ENCODE peak calls at places on chromosomes 5 and 9, in seven cellular contexts. V, C, F, T, E, O and L are unnamed samples.
A peak's percentile ranks its signal among the peaks of the same experiment; 100 is the strongest.

GRCh38 chr9:116178481-116179211 is 25.1 kb downstream of the PAPPA start:
- DNase-seq in O (no peak), V (no peak), C (no peak), T (no peak), E (no peak), F (no peak), L (no peak)

GRCh38 chr9:130956636-130957450 is 17.8 kb upstream of the FIBCD1 start:
- DNase-seq in V (no peak), E (no peak), C (no peak), T (no peak), O (no peak), F (no peak), L (no peak)

GRCh38 chr5:102778478-102778877 is 23.4 kb downstream of the PAM start:
- DNase-seq in V (peak; percentile 74), T (no peak), C (no peak), O (no peak), E (no peak), F (no peak), L (no peak)

GRCh38 chr9:72721086-72721485 is 199.7 kb downstream of the TMC1 start:
- DNase-seq in O (no peak), T (no peak), F (peak; percentile 10), V (no peak), C (no peak), E (peak; percentile 12), L (no peak)

GRCh38 chr5:128036961-128037360 is 46.6 kb upstream of the SLC12A2 start:
- DNase-seq in T (no peak), C (no peak), O (peak; percentile 97), E (no peak), V (peak; percentile 11), F (peak; percentile 34), L (no peak)

GRCh38 chr9:133616643-133617405 is 7.6 kb upstream of the FAM163B start:
- DNase-seq in V (no peak), E (no peak), T (no peak), O (no peak), C (no peak), F (no peak), L (no peak)

GRCh38 chr5:76524872-76525271 is 98.3 kb downstream of the F2RL2 start:
- DNase-seq in F (no peak), C (no peak), T (no peak), E (no peak), O (no peak), V (no peak), L (no peak)

GRCh38 chr9:133099726-133100517 is 21.1 kb downstream of the RALGDS start:
- DNase-seq in C (no peak), E (no peak), V (no peak), T (no peak), F (no peak), O (no peak), L (no peak)

GRCh38 chr5:661891-662750 is 31.0 kb downstream of the TPPP start:
- DNase-seq in T (no peak), V (no peak), F (no peak), E (no peak), C (no peak), O (no peak), L (no peak)

GRCh38 chr5:8700222-8700621 is 831.3 kb downstream of the MTRR start:
- DNase-seq in V (peak; percentile 61), O (no peak), E (no peak), F (no peak), T (no peak), C (peak; percentile 87), L (no peak)

GRCh38 chr9:98854206-98854756 is 46.8 kb downstream of the GALNT12 start:
- DNase-seq in F (no peak), V (peak; percentile 75), E (no peak), O (no peak), C (no peak), T (no peak), L (no peak)

GRCh38 chr9:124016152-124017063 is 4.8 kb downstream of the LHX2 start:
- DNase-seq in E (no peak), T (peak; percentile 53), C (no peak), O (no peak), V (no peak), F (no peak), L (peak; percentile 42)

GRCh38 chr9:116342071-116342470 is 188.5 kb downstream of the PAPPA start:
- DNase-seq in E (no peak), C (no peak), F (no peak), V (no peak), T (no peak), O (no peak), L (no peak)

GRCh38 chr5:150181766-150182545 is 7.9 kb upstream of the SLC6A7 start:
- DNase-seq in F (no peak), C (no peak), T (no peak), V (peak; percentile 33), E (no peak), O (peak; percentile 77), L (no peak)

GRCh38 chr9:76369583-76369982 is 24.6 kb downstream of the RFK start:
- DNase-seq in F (peak; percentile 31), E (no peak), T (no peak), C (peak; percentile 43), O (no peak), V (peak; percentile 50), L (no peak)

GRCh38 chr9:104774831-104775573 is 11.1 kb downstream of the NIPSNAP3B start:
- DNase-seq in T (no peak), C (no peak), O (peak; percentile 19), F (no peak), V (no peak), E (no peak), L (no peak)

GRCh38 chr9:127979333-127980055 is 1.3 kb downstream of the EEIG1 start:
- DNase-seq in C (peak; percentile 68), E (no peak), O (peak; percentile 54), T (peak; percentile 77), F (peak; percentile 83), V (peak; percentile 29), L (peak; percentile 77)
- H2AK5ac ChIP-seq in C (peak overlapping the region; percentile 35), E (no peak overlapping the region), O (no peak overlapping the region), T (no peak overlapping the region), F (no peak overlapping the region), V (peak overlapping the region; percentile 82), L (no peak overlapping the region)

GRCh38 chr5:124883686-124884085 is 137.2 kb upstream of the ZNF608 start:
- DNase-seq in F (no peak), C (no peak), V (no peak), E (no peak), T (no peak), O (peak; percentile 86), L (no peak)

GRCh38 chr5:124884108-124884507 is 137.7 kb upstream of the ZNF608 start:
- DNase-seq in O (no peak), C (no peak), F (no peak), T (no peak), E (no peak), V (no peak), L (no peak)

GRCh38 chr5:124881333-124881732 is 134.9 kb upstream of the ZNF608 start:
- DNase-seq in E (no peak), F (no peak), O (no peak), T (no peak), C (no peak), V (no peak), L (no peak)

GRCh38 chr5:124878583-124879345 is 132.3 kb upstream of the ZNF608 start:
- DNase-seq in T (no peak), C (no peak), E (no peak), O (no peak), V (no peak), F (no peak), L (no peak)

GRCh38 chr5:124880903-124881302 is 134.5 kb upstream of the ZNF608 start:
- DNase-seq in O (no peak), E (no peak), T (no peak), V (no peak), F (no peak), C (no peak), L (no peak)
- H2AK5ac ChIP-seq in O (no peak overlapping the region), E (no peak overlapping the region), T (no peak overlapping the region), V (no peak overlapping the region), F (no peak overlapping the region), C (no peak overlapping the region), L (no peak overlapping the region)

DNA sequence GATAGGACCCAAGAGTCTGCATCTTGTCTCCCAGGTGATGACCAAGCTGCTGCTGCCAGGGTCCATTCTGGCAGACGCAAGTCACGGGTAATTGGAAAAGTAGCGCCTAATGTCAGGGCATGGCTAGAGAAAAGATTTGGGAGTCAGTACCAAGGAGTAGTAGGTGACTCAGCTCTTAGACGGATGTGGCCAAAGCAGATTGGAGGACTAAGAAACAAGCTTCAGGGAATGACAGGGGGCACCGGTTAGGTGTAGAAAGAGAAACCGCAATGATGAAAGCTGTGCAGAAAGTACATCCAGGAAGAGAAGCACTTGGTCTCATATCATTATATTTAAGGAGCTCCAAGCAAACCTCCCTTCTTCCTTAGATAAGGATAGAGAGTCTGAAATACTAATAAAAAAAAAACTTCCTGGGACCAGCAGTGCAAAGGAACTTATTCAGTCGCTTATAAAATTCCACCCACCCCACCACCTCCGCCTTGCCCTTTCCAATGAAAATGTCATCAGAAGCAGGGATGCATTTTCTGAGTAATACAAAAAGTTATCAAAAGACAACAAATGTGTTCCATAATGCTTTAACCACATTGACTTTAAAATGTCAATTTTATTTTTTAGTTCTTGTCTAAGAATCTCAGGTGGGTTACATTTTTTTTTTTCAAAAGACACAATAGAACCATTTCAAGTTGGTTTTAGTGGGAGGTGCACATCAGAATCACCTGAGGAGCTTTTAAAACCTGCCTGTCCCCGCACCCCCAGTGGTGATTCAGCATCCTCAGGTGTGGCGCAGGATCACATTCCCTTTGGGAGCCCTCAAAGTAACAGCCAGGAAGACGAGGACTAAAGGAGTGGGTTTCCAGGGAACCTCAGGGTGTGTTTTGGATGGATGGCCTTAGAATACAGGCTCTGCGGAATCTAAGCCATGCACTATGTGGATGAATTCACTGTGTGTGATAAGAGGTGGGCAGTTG is 31.2 kb downstream of the PTPN3 start:
- DNase-seq in V (peak; percentile 3), T (no peak), O (no peak), E (no peak), F (no peak), C (no peak), L (no peak)
- H2AK5ac ChIP-seq in V (no peak overlapping the region), T (no peak overlapping the region), O (no peak overlapping the region), E (no peak overlapping the region), F (no peak overlapping the region), C (no peak overlapping the region), L (no peak overlapping the region)

GRCh38 chr5:92704590-92704989 is 876.4 kb downstream of the NR2F1-AS1 start:
- DNase-seq in C (peak; percentile 7), F (no peak), O (no peak), V (peak; percentile 8), E (no peak), T (no peak), L (no peak)
- H2AK5ac ChIP-seq in C (no peak overlapping the region), F (no peak overlapping the region), O (no peak overlapping the region), V (no peak overlapping the region), E (no peak overlapping the region), T (no peak overlapping the region), L (no peak overlapping the region)

GRCh38 chr5:132199116-132199680 is 28.5 kb downstream of the P4HA2 start:
- DNase-seq in F (no peak), O (no peak), V (no peak), E (no peak), T (peak; percentile 11), C (no peak), L (no peak)
- H2AK5ac ChIP-seq in F (no peak overlapping the region), O (no peak overlapping the region), V (no peak overlapping the region), E (no peak overlapping the region), T (no peak overlapping the region), C (no peak overlapping the region), L (no peak overlapping the region)